ENCODE peak calls at places on chromosomes 11 and 22, in five cellular contexts. F, C, K, N and U are unnamed samples.

GRCh38 chr11:106063009-106063408 is 14.1 kb downstream of the KBTBD3 start:
- DNase-seq in K (no peak), F (no peak), N (no peak), C (no peak), U (no peak)

GRCh38 chr22:23829845-23830372 is 8.9 kb downstream of the DERL3 start:
- DNase-seq in N (peak), F (no peak), C (no peak), K (no peak), U (no peak)

GRCh38 chr11:18704698-18705097 is 6.1 kb downstream of the TMEM86A start:
- DNase-seq in F (no peak), C (no peak), N (no peak), K (no peak), U (no peak)

GRCh38 chr22:39300198-39300830 is 19.1 kb downstream of the RPL3 start:
- DNase-seq in C (peak), N (no peak), K (no peak), F (peak), U (no peak)

GRCh38 chr11:35271031-35271430 is 132.1 kb downstream of the CD44 start:
- DNase-seq in F (no peak), K (no peak), N (no peak), C (no peak), U (no peak)

GRCh38 chr22:48581821-48582469 is 1245.7 kb downstream of the BRD1 start:
- DNase-seq in F (no peak), C (no peak), N (no peak), K (no peak), U (no peak)

GRCh38 chr11:14423633-14424032 is 64.7 kb upstream of the RRAS2 start:
- DNase-seq in C (no peak), K (no peak), F (no peak), N (peak), U (no peak)

GRCh38 chr11:114606003-114606801 is 10.6 kb upstream of the NXPE4 start:
- DNase-seq in F (no peak), C (no peak), K (no peak), N (no peak), U (no peak)

GRCh38 chr22:49993649-49994360 is 18.8 kb downstream of the IL17REL start:
- DNase-seq in N (no peak), C (peak), K (peak), F (no peak), U (no peak)

GRCh38 chr22:34036936-34037335 is 116.7 kb upstream of the LARGE1 start:
- DNase-seq in F (no peak), K (no peak), N (no peak), C (no peak), U (no peak)

GRCh38 chr11:95296621-95297025 is 65.6 kb upstream of the SESN3 start:
- DNase-seq in N (no peak), F (no peak), K (no peak), C (no peak), U (no peak)

GRCh38 chr22:17307566-17307965 is 61.7 kb upstream of the CECR2 start:
- DNase-seq in K (no peak), F (no peak), N (no peak), C (no peak), U (no peak)

GRCh38 chr11:122754553-122755322 is 83.6 kb upstream of the CRTAM start:
- DNase-seq in K (no peak), F (no peak), N (no peak), C (no peak), U (peak)

GRCh38 chr11:73283316-73284035 is 11.3 kb downstream of the P2RY6 start:
- DNase-seq in K (no peak), F (no peak), N (no peak), C (peak), U (no peak)

GRCh38 chr11:109298865-109299264 is 123.1 kb upstream of the C11orf87 start:
- DNase-seq in N (no peak), F (no peak), K (no peak), C (no peak), U (no peak)

GRCh38 chr11:76778874-76779273 is 4.3 kb upstream of the TSKU start:
- DNase-seq in F (no peak), C (no peak), K (no peak), N (no peak), U (no peak)

GRCh38 chr11:7597620-7598019 is 75.7 kb downstream of the CYB5R2 start:
- DNase-seq in K (peak), C (peak), N (no peak), F (no peak), U (no peak)

GRCh38 chr11:67352546-67353316 is 615 bp downstream of the POLD4 start:
- DNase-seq in N (no peak), K (peak), C (peak), F (peak), U (no peak)

GRCh38 chr22:29195118-29195963 is 10.4 kb upstream of the EMID1 start:
- DNase-seq in K (no peak), N (no peak), C (peak), F (no peak), U (no peak)

GRCh38 chr11:123063396-123064267 is 1.7 kb upstream of the HSPA8 start:
- DNase-seq in C (no peak), K (no peak), N (peak), F (no peak), U (peak)

DNA sequence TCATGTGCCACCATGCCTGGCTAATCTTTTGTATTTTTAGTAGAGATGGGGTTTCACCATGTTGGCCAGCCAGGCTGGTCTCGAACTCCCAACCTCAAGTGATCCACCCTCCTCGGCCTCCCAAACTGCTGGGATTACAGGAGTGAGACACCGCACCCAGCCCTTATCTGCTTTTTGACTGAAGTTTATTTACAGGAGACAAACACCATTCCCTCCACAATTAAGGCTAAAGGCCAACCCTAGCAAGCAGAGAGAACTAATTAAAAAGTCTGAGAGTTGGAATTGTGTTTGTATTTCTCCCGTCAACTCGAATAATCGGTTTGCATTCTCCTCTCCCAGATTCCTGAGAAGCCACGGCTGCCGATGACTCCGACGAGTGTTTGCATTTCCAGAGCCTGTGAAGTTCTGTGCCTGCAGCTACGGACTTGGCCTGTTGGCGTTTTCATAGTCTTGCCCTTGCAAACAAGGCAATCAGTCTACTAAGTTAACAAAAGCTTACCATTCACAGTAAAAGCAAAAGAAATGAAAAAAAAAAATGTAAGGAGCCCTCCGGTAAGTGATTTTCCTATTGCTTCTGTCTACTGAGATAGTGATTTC is 73.3 kb upstream of the NUP50 start:
- DNase-seq in C (no peak), K (no peak), N (peak), F (no peak), U (no peak)
- TF ChIP-seq CTCF in C (no peak), K (peak), N (no peak), F (no peak), U (no peak)

GRCh38 chr22:26672590-26673468 is 15.4 kb downstream of the MIAT start:
- DNase-seq in C (peak), N (peak), F (peak), K (peak), U (peak)
- TF ChIP-seq CTCF in C (peak), N (peak), F (peak), K (peak), U (peak)

DNA sequence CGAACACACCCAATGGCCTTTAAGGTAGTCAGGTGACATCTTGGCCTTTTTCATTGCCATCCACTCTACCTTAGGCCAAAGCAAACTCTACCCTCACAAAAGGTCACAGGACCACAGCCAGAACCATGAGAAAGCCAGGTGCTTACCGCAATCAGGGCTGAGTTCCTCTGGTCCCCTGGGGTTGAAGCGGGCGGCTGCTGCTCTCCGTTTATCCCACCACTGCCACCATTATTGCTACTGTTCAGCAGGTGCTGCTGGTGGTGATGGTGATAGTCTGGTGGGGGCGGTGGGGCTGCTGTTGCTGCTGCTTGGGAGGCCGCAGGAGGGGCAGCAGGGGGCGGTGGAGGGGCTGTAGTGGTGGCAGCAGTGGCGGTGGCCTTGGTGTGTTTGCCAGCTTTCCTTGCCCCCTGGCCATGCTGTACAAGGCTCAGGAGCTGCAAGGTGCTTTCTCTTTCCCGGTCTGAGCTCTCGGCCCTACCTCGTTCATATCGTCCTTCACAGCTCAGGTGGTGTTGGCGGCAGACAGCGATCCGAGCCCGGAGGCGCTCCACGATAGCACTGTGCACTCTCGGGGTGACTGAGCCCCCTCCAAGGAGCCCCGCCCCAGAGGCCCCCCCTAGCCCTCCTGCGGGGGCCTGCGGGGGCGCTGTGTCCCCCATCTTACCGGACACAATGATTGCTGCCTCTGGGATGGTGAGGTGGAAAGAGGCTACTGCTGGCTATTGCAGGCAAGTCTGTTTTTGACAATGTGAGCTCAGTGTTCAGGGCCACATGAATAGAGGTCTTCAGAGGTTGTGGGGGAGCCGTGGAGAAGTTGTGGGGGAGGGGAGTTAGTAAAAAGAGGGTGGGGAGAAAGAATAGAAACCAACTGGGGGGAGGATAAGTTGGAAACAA is 1.5 kb downstream of the MAML2 start:
- DNase-seq in C (peak), K (peak), F (peak), N (peak), U (peak)
- TF ChIP-seq CTCF in C (peak), K (peak), F (peak), N (peak), U (no peak)

GRCh38 chr11:6268811-6269210 is 9.2 kb downstream of the CCKBR start:
- DNase-seq in C (no peak), F (no peak), N (no peak), K (no peak), U (no peak)

GRCh38 chr11:6273188-6273587 is 13.6 kb downstream of the CCKBR start:
- DNase-seq in K (no peak), N (no peak), F (no peak), C (no peak), U (no peak)

GRCh38 chr11:6271598-6271997 is 12.0 kb downstream of the CCKBR start:
- DNase-seq in C (no peak), K (no peak), N (no peak), F (no peak), U (no peak)

GRCh38 chr11:6270584-6271246 is 11.1 kb downstream of the CCKBR start:
- DNase-seq in F (no peak), N (no peak), C (no peak), K (peak), U (no peak)

GRCh38 chr11:6269994-6270393 is 10.4 kb downstream of the CCKBR start:
- DNase-seq in C (no peak), K (peak), F (no peak), N (no peak), U (no peak)
- TF ChIP-seq CTCF in C (no peak), K (no peak), F (no peak), N (no peak), U (no peak)

GRCh38 chr22:27617214-27617881 is 184.2 kb downstream of the MN1 start:
- DNase-seq in F (no peak), C (no peak), N (no peak), K (no peak), U (no peak)
- TF ChIP-seq CTCF in F (no peak), C (no peak), N (peak), K (no peak), U (no peak)

DNA sequence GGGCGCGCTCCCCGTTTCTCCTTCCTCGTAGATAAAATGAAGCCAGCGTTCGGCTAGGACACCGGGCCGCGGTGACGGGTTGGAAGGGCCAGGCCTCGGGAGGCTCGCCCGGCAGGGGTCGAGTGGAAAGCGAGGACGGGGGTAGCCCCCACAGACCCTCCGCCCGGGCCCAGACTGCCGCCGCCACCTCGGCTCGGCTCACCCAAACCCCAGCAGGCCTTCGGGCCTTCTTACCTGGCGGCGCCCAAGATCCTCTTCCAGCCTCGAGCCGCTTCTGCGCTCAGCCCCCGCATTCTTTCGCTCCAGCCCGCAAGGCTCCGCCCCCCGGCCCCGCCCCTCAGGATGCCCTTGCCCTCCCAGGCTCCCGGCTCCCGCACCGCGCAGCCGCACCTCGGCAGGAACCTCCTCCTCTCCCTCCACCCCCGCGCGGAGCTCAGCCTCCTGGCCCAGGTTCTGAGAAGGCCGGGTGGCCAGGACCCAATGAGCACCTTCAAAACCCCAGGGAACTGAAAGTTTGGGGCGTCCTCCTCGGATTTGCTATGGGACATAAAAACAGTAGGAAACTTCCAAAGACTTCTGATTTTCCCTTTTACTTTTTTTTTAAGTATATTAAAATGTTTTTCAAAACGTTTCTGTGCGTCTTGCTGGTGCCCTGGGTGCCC is at the start of gene CD59:
- DNase-seq in C (peak), K (peak), F (peak), N (peak), U (peak)
- TF ChIP-seq CTCF in C (no peak), K (no peak), F (no peak), N (no peak), U (no peak)

DNA sequence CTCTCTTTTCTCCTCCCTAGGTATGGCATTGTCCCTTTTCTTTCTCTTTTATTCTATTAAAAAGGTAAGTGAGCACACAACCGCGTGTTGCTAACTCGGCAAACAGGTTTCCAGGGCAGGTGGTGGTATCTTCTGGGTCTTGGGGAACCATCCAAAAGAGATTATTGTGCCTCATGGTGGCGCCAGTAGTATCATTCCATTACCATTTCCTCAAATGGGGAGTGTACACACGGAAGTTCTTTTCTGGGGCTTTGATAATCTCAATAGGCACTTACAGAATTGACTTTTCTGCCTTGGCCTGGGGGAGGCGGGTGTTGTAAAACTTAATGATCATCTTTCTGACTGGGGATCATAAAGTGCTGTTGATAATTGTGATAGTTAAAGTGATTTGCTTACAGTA is 234.1 kb downstream of the KIRREL3 start:
- DNase-seq in K (no peak), N (no peak), C (no peak), F (no peak), U (no peak)
- TF ChIP-seq CTCF in K (no peak), N (no peak), C (peak), F (no peak), U (no peak)

GRCh38 chr11:31106963-31107576 is 262.5 kb downstream of the DCDC1 start:
- DNase-seq in N (peak), C (peak), F (peak), K (no peak), U (peak)
- TF ChIP-seq CTCF in N (peak), C (peak), F (peak), K (peak), U (peak)

GRCh38 chr11:65983589-65983987 is 18.4 kb downstream of the EIF1AD start:
- DNase-seq in K (no peak), N (no peak), C (no peak), F (no peak), U (no peak)
- TF ChIP-seq CTCF in K (no peak), N (no peak), C (no peak), F (no peak), U (no peak)

DNA sequence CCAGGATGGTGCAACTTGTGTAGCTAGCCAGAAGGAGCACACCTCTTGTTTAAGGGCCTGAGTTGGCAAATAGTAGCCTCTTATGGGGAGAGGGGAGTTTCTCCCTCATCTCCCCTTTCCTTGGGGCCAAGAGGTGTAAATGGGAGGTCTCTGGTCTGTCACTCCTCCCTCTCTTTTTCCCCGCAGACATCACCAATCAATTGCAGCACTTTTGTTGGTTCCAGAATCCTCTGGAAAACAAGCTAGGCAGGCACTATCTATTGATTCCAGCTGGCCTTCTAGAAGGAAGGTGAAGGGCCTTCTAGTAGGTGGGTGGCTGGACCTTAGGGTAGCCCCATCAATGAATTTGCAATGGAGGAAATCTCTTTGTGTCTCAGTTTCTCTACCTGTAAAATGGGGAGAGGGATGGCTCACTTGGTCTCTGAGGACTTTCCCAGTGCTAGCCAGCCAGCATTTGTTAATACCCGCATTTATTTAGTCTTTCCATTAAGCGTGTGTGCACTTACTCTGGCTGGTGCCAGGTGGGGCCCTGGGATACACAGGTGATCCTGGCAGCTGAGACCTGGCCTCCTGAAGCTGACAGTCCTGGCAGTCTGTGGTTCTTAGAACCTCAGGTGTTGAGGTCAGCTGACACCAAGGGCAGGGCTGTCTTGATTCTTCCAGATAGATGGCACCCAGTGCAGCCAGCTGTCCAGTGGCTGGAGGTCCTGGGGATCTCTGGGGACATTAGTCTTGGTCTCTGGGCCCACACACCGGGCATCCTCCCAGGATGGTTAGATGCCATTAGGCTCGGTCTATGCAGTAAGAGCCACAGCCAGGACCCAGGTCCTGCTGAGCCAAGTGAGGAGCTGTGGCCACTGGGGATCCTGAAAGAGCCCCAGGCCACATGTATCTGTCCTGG is 51.7 kb downstream of the TSPAN18 start:
- DNase-seq in C (peak), N (no peak), K (no peak), F (no peak), U (no peak)
- TF ChIP-seq CTCF in C (no peak), N (no peak), K (no peak), F (no peak), U (no peak)